ENCODE peak calls at places on chromosomes 13 and 19, in four cellular contexts. P is NCI-H1417, Y is pons, M is smooth muscle cell of the brain vasculature. F is an unnamed sample.

GRCh38 chr13:113929628-113930615 is 44.0 kb downstream of the C13orf46 start:
- DNase-seq in P (no peak), Y (no peak), M (no peak), F (no peak)

GRCh38 chr19:44600466-44600865 is 12.9 kb upstream of the IGSF23 start:
- DNase-seq in Y (no peak), M (no peak), P (no peak), F (no peak)

GRCh38 chr19:41882568-41883462 is at the start of gene ARHGEF1:
- DNase-seq in M (no peak), P (no peak), Y (no peak), F (no peak)

GRCh38 chr19:5489511-5489910 is 34.3 kb downstream of the ZNRF4 start:
- DNase-seq in M (no peak), P (no peak), Y (no peak), F (no peak)

GRCh38 chr13:85997587-85997986 is 198.4 kb upstream of the SLITRK6 start:
- DNase-seq in Y (no peak), M (no peak), P (no peak), F (no peak)

GRCh38 chr13:113800576-113800926 is 41.5 kb downstream of the TMEM255B start:
- DNase-seq in M (no peak), Y (no peak), P (no peak), F (no peak)

GRCh38 chr19:7177926-7178325 is 108.4 kb downstream of the ZNF557 start:
- DNase-seq in M (no peak), P (peak), Y (no peak), F (no peak)

GRCh38 chr13:35649162-35649561 is 172.7 kb upstream of the MAB21L1 start:
- DNase-seq in P (no peak), Y (no peak), M (no peak), F (no peak)

GRCh38 chr13:95145587-95145986 is 155.7 kb downstream of the ABCC4 start:
- DNase-seq in M (no peak), Y (no peak), P (no peak), F (no peak)

GRCh38 chr19:33789344-33789743 is 7.3 kb upstream of the KCTD15 start:
- DNase-seq in Y (no peak), P (no peak), M (no peak), F (no peak)

GRCh38 chr19:17209126-17210036 is 5.8 kb upstream of the USE1 start:
- DNase-seq in P (no peak), Y (no peak), M (no peak), F (no peak)

F was measured in AG09319.